ENCODE peak calls at places on chromosomes 2 and 18, in six cellular contexts. H is vagina, Y is colonic mucosa, F is aorta, X is heart right ventricle, S is IMR-90. B is an unnamed sample.
A peak's percentile ranks its signal among the peaks of the same experiment; 100 is the strongest.

GRCh38 chr2:134988994-134989605 is 58.1 kb downstream of the MAP3K19 start:
- DNase-seq in H (no peak), Y (no peak), F (no peak), X (no peak), S (peak; percentile 50), B (no peak)

GRCh38 chr2:119119076-119119710 is 39.4 kb downstream of the C1QL2 start:
- DNase-seq in H (no peak), Y (no peak), F (no peak), X (no peak), S (no peak), B (no peak)

GRCh38 chr2:221610675-221611074 is 38.6 kb upstream of the EPHA4 start:
- DNase-seq in H (no peak), Y (no peak), F (no peak), X (no peak), S (no peak), B (no peak)

GRCh38 chr2:111171337-111171930 is 50.7 kb downstream of the BCL2L11 start:
- DNase-seq in H (no peak), Y (no peak), F (no peak), X (no peak), S (no peak), B (no peak)

GRCh38 chr2:176159678-176160250 is 2.7 kb downstream of the HOXD3 start:
- DNase-seq in H (no peak), Y (no peak), F (peak; percentile 77), X (no peak), S (no peak), B (no peak)

GRCh38 chr2:26583381-26583911 is 57.7 kb downstream of the CIB4 start:
- DNase-seq in H (no peak), Y (no peak), F (no peak), X (no peak), S (no peak), B (no peak)

GRCh38 chr2:23487735-23488492 is 102.9 kb downstream of the KLHL29 start:
- DNase-seq in H (no peak), Y (no peak), F (peak; percentile 58), X (no peak), S (peak; percentile 83), B (no peak)

GRCh38 chr2:152573168-152573567 is 144.1 kb downstream of the PRPF40A start:
- DNase-seq in H (no peak), Y (no peak), F (no peak), X (no peak), S (peak; percentile 93), B (no peak)

GRCh38 chr18:12838178-12838634 is 45.8 kb downstream of the PTPN2 start:
- DNase-seq in H (no peak), Y (peak; percentile 86), F (no peak), X (no peak), S (peak; percentile 90), B (peak; percentile 27)

GRCh38 chr18:50727721-50728470 is 91.9 kb downstream of the MRO start:
- DNase-seq in H (no peak), Y (no peak), F (no peak), X (no peak), S (no peak), B (no peak)

GRCh38 chr18:47586418-47586817 is 335.0 kb upstream of the SKOR2 start:
- DNase-seq in H (no peak), Y (no peak), F (no peak), X (no peak), S (no peak), B (no peak)

GRCh38 chr2:165016772-165017411 is 61.6 kb upstream of the SLC38A11 start:
- DNase-seq in H (no peak), Y (no peak), F (no peak), X (no peak), S (peak; percentile 65), B (no peak)

GRCh38 chr2:66477125-66477842 is 42.4 kb downstream of the MEIS1 start:
- DNase-seq in H (no peak), Y (no peak), F (no peak), X (no peak), S (peak; percentile 60), B (no peak)
- H3K4me1 ChIP-seq in H (peaks cover 40% of the 10 kb centered on the region), Y (no peaks in the 10 kb centered on the region), F (peaks cover 10% of the 10 kb centered on the region), X (peaks cover 62% of the 10 kb centered on the region), S (peaks cover 19% of the 10 kb centered on the region), B (peaks cover 13% of the 10 kb centered on the region)

GRCh38 chr18:74288730-74289129 is 3.0 kb downstream of the CYB5A start:
- DNase-seq in H (no peak), Y (no peak), F (no peak), X (no peak), S (no peak), B (no peak)
- H3K4me1 ChIP-seq in H (peaks cover 31% of the 10 kb centered on the region), Y (no peaks in the 10 kb centered on the region), F (no peaks in the 10 kb centered on the region), X (peaks cover 62% of the 10 kb centered on the region), S (peaks cover 17% of the 10 kb centered on the region), B (peaks cover 16% of the 10 kb centered on the region)

GRCh38 chr2:128302744-128303067 is 16.0 kb downstream of the HS6ST1 start:
- DNase-seq in H (no peak), Y (no peak), F (no peak), X (peak; percentile 6), S (no peak), B (peak; percentile 19)

GRCh38 chr2:128304330-128304714 is 14.3 kb downstream of the HS6ST1 start:
- DNase-seq in H (no peak), Y (no peak), F (peak; percentile 68), X (no peak), S (no peak), B (peak; percentile 38)

GRCh38 chr2:128304715-128305554 is 13.7 kb downstream of the HS6ST1 start:
- DNase-seq in H (peak; percentile 98), Y (no peak), F (peak; percentile 87), X (peak; percentile 53), S (peak; percentile 98), B (peak; percentile 87)

GRCh38 chr2:128303095-128303791 is 15.4 kb downstream of the HS6ST1 start:
- DNase-seq in H (no peak), Y (no peak), F (peak; percentile 61), X (no peak), S (no peak), B (peak; percentile 10)

GRCh38 chr2:128303911-128304310 is 14.8 kb downstream of the HS6ST1 start:
- DNase-seq in H (no peak), Y (no peak), F (no peak), X (no peak), S (no peak), B (no peak)
- H3K4me1 ChIP-seq in H (peaks cover 89% of the 10 kb centered on the region), Y (peaks cover 12% of the 10 kb centered on the region), F (no peaks in the 10 kb centered on the region), X (peaks cover 52% of the 10 kb centered on the region), S (peaks cover 82% of the 10 kb centered on the region), B (peaks cover 52% of the 10 kb centered on the region)

GRCh38 chr18:24396082-24396623 is 1.5 kb downstream of the OSBPL1A start:
- DNase-seq in H (no peak), Y (no peak), F (no peak), X (no peak), S (peak; percentile 26), B (no peak)
- H3K4me1 ChIP-seq in H (peaks cover 28% of the 10 kb centered on the region), Y (no peaks in the 10 kb centered on the region), F (no peaks in the 10 kb centered on the region), X (peaks cover 25% of the 10 kb centered on the region), S (peaks cover 2% of the 10 kb centered on the region), B (no peaks in the 10 kb centered on the region)

GRCh38 chr18:9619990-9620389 is 5.6 kb upstream of the PPP4R1 start:
- DNase-seq in H (no peak), Y (no peak), F (no peak), X (no peak), S (peak; percentile 36), B (no peak)
- H3K4me1 ChIP-seq in H (peaks cover 9% of the 10 kb centered on the region), Y (no peaks in the 10 kb centered on the region), F (no peaks in the 10 kb centered on the region), X (peaks cover 10% of the 10 kb centered on the region), S (peaks cover 12% of the 10 kb centered on the region), B (peaks cover 6% of the 10 kb centered on the region)

GRCh38 chr2:181944914-181945291 is 40.8 kb upstream of the PPP1R1C start:
- DNase-seq in H (no peak), Y (no peak), F (no peak), X (no peak), S (no peak), B (no peak)
- H3K4me1 ChIP-seq in H (no peaks in the 10 kb centered on the region), Y (no peaks in the 10 kb centered on the region), F (no peaks in the 10 kb centered on the region), X (no peaks in the 10 kb centered on the region), S (peaks cover 1% of the 10 kb centered on the region), B (no peaks in the 10 kb centered on the region)

GRCh38 chr18:46340716-46341115 is 236.5 kb downstream of the HAUS1 start:
- DNase-seq in H (no peak), Y (no peak), F (no peak), X (no peak), S (no peak), B (no peak)

GRCh38 chr18:46336278-46337205 is 232.4 kb downstream of the HAUS1 start:
- DNase-seq in H (no peak), Y (no peak), F (no peak), X (no peak), S (no peak), B (peak; percentile 12)

GRCh38 chr18:46338761-46339160 is 234.6 kb downstream of the HAUS1 start:
- DNase-seq in H (no peak), Y (no peak), F (no peak), X (no peak), S (no peak), B (peak; percentile 17)

GRCh38 chr18:46337206-46337710 is 233.1 kb downstream of the HAUS1 start:
- DNase-seq in H (no peak), Y (no peak), F (no peak), X (no peak), S (no peak), B (no peak)

GRCh38 chr18:46338213-46338612 is 234.0 kb downstream of the HAUS1 start:
- DNase-seq in H (no peak), Y (no peak), F (no peak), X (no peak), S (no peak), B (no peak)
- H3K4me1 ChIP-seq in H (peaks cover 25% of the 10 kb centered on the region), Y (no peaks in the 10 kb centered on the region), F (no peaks in the 10 kb centered on the region), X (peaks cover 47% of the 10 kb centered on the region), S (no peaks in the 10 kb centered on the region), B (peaks cover 10% of the 10 kb centered on the region)

DNA sequence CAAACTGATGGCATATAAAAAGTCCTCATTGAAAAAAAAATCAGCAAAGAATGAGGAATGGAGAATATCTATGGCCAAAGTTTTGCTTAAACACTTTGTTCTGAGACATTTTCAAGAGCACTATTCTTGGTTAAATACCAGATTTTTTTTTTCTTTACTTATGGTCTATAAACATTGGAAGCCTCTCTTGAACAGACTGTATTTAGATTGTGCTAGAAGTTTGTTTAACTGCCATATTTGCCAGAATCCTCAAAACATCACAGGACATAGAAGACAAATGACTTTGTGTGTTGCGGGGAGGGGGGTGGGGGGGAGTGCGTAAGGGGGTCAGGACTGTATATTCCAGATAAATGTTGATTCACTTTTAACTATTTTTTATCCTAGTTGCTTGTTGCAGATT is 261.9 kb downstream of the MEIS1 start:
- DNase-seq in H (no peak), Y (no peak), F (no peak), X (no peak), S (peak; percentile 24), B (no peak)
- H3K4me1 ChIP-seq in H (peaks cover 12% of the 10 kb centered on the region), Y (no peaks in the 10 kb centered on the region), F (no peaks in the 10 kb centered on the region), X (no peaks in the 10 kb centered on the region), S (no peaks in the 10 kb centered on the region), B (no peaks in the 10 kb centered on the region)

GRCh38 chr2:88698027-88698413 is 6.5 kb downstream of the RPIA start:
- DNase-seq in H (no peak), Y (no peak), F (no peak), X (no peak), S (peak; percentile 4), B (no peak)
- H3K4me1 ChIP-seq in H (peaks cover 10% of the 10 kb centered on the region), Y (peaks cover 4% of the 10 kb centered on the region), F (no peaks in the 10 kb centered on the region), X (peaks cover 26% of the 10 kb centered on the region), S (peaks cover 2% of the 10 kb centered on the region), B (peaks cover 29% of the 10 kb centered on the region)